ENCODE peak calls at places on chromosomes 12 and 14, in seven cellular contexts. One of them, this sample, is unnamed.

GRCh38 chr12:106358410-106359241 is 1.1 kb downstream of the POLR3B start:
- DNase-seq in lower leg skin: no peak
- DNase-seq in GM13977: no peak
- DNase-seq in hepatocyte: peak; percentile 73
- DNase-seq in activated gamma-delta T cell treated with anti-CD3 and anti-CD28 coated beads, Interleukin-2, amount 50 U/mL, for 16 hours: no peak
- DNase-seq in CD4-positive, alpha-beta T cell: no peak
- DNase-seq in ELF-1: peak; percentile 7
- DNase-seq in this sample: no peak

GRCh38 chr12:108301346-108301745 is 37.8 kb downstream of the CMKLR1 start:
- DNase-seq in lower leg skin: no peak
- DNase-seq in GM13977: no peak
- DNase-seq in hepatocyte: no peak
- DNase-seq in activated gamma-delta T cell treated with anti-CD3 and anti-CD28 coated beads, Interleukin-2, amount 50 U/mL, for 16 hours: no peak
- DNase-seq in CD4-positive, alpha-beta T cell: no peak
- DNase-seq in ELF-1: no peak
- DNase-seq in this sample: no peak

GRCh38 chr14:103227076-103227475 is 103.8 kb downstream of the TNFAIP2 start:
- DNase-seq in lower leg skin: no peak
- DNase-seq in GM13977: no peak
- DNase-seq in hepatocyte: no peak
- DNase-seq in activated gamma-delta T cell treated with anti-CD3 and anti-CD28 coated beads, Interleukin-2, amount 50 U/mL, for 16 hours: no peak
- DNase-seq in CD4-positive, alpha-beta T cell: no peak
- DNase-seq in ELF-1: no peak
- DNase-seq in this sample: no peak

GRCh38 chr12:96516472-96517417 is 27.4 kb downstream of the CFAP54 start:
- DNase-seq in lower leg skin: peak; percentile 95
- DNase-seq in GM13977: peak; percentile 54
- DNase-seq in hepatocyte: peak; percentile 82
- DNase-seq in activated gamma-delta T cell treated with anti-CD3 and anti-CD28 coated beads, Interleukin-2, amount 50 U/mL, for 16 hours: peak; percentile 76
- DNase-seq in CD4-positive, alpha-beta T cell: peak; percentile 85
- DNase-seq in ELF-1: peak; percentile 22
- DNase-seq in this sample: peak; percentile 75

GRCh38 chr14:93894992-93895391 is 32.2 kb upstream of the FAM181A start:
- DNase-seq in lower leg skin: no peak
- DNase-seq in GM13977: no peak
- DNase-seq in hepatocyte: no peak
- DNase-seq in activated gamma-delta T cell treated with anti-CD3 and anti-CD28 coated beads, Interleukin-2, amount 50 U/mL, for 16 hours: no peak
- DNase-seq in CD4-positive, alpha-beta T cell: no peak
- DNase-seq in ELF-1: peak; percentile 67
- DNase-seq in this sample: no peak

GRCh38 chr14:98203421-98203820 is 1068.6 kb downstream of the BCL11B start:
- DNase-seq in lower leg skin: no peak
- DNase-seq in GM13977: no peak
- DNase-seq in hepatocyte: peak; percentile 16
- DNase-seq in activated gamma-delta T cell treated with anti-CD3 and anti-CD28 coated beads, Interleukin-2, amount 50 U/mL, for 16 hours: no peak
- DNase-seq in CD4-positive, alpha-beta T cell: no peak
- DNase-seq in ELF-1: no peak
- DNase-seq in this sample: no peak

GRCh38 chr12:16675438-16675837 is 69.5 kb upstream of the LMO3 start:
- DNase-seq in lower leg skin: no peak
- DNase-seq in GM13977: no peak
- DNase-seq in hepatocyte: no peak
- DNase-seq in activated gamma-delta T cell treated with anti-CD3 and anti-CD28 coated beads, Interleukin-2, amount 50 U/mL, for 16 hours: no peak
- DNase-seq in CD4-positive, alpha-beta T cell: no peak
- DNase-seq in ELF-1: no peak
- DNase-seq in this sample: no peak

GRCh38 chr12:62900686-62901272 is 34.2 kb downstream of the PPM1H start:
- DNase-seq in lower leg skin: no peak
- DNase-seq in GM13977: no peak
- DNase-seq in hepatocyte: peak; percentile 44
- DNase-seq in activated gamma-delta T cell treated with anti-CD3 and anti-CD28 coated beads, Interleukin-2, amount 50 U/mL, for 16 hours: no peak
- DNase-seq in CD4-positive, alpha-beta T cell: no peak
- DNase-seq in ELF-1: no peak
- DNase-seq in this sample: peak; percentile 45

GRCh38 chr12:89051065-89051677 is 301.1 kb downstream of the DUSP6 start:
- DNase-seq in lower leg skin: no peak
- DNase-seq in GM13977: peak; percentile 51
- DNase-seq in hepatocyte: peak; percentile 68
- DNase-seq in activated gamma-delta T cell treated with anti-CD3 and anti-CD28 coated beads, Interleukin-2, amount 50 U/mL, for 16 hours: no peak
- DNase-seq in CD4-positive, alpha-beta T cell: no peak
- DNase-seq in ELF-1: no peak
- DNase-seq in this sample: peak; percentile 52

GRCh38 chr12:49801141-49802063 is 26.8 kb downstream of the NCKAP5L start:
- DNase-seq in lower leg skin: no peak
- DNase-seq in GM13977: no peak
- DNase-seq in hepatocyte: no peak
- DNase-seq in activated gamma-delta T cell treated with anti-CD3 and anti-CD28 coated beads, Interleukin-2, amount 50 U/mL, for 16 hours: no peak
- DNase-seq in CD4-positive, alpha-beta T cell: no peak
- DNase-seq in ELF-1: no peak
- DNase-seq in this sample: no peak

GRCh38 chr12:79085106-79085682 is 220.6 kb downstream of the SYT1 start:
- DNase-seq in lower leg skin: no peak
- DNase-seq in GM13977: no peak
- DNase-seq in hepatocyte: no peak
- DNase-seq in activated gamma-delta T cell treated with anti-CD3 and anti-CD28 coated beads, Interleukin-2, amount 50 U/mL, for 16 hours: no peak
- DNase-seq in CD4-positive, alpha-beta T cell: no peak
- DNase-seq in ELF-1: no peak
- DNase-seq in this sample: no peak

GRCh38 chr12:81492131-81492720 is 266.9 kb downstream of the PPFIA2 start:
- DNase-seq in lower leg skin: no peak
- DNase-seq in GM13977: no peak
- DNase-seq in hepatocyte: peak; percentile 15
- DNase-seq in activated gamma-delta T cell treated with anti-CD3 and anti-CD28 coated beads, Interleukin-2, amount 50 U/mL, for 16 hours: no peak
- DNase-seq in CD4-positive, alpha-beta T cell: no peak
- DNase-seq in ELF-1: no peak
- DNase-seq in this sample: no peak

GRCh38 chr12:114955414-114956014 is 271.5 kb upstream of the TBX3 start:
- DNase-seq in lower leg skin: no peak
- DNase-seq in GM13977: no peak
- DNase-seq in hepatocyte: peak; percentile 53
- DNase-seq in activated gamma-delta T cell treated with anti-CD3 and anti-CD28 coated beads, Interleukin-2, amount 50 U/mL, for 16 hours: no peak
- DNase-seq in CD4-positive, alpha-beta T cell: no peak
- DNase-seq in ELF-1: peak; percentile 20
- DNase-seq in this sample: no peak

GRCh38 chr14:39762576-39763401 is 330.6 kb upstream of the FBXO33 start:
- DNase-seq in lower leg skin: no peak
- DNase-seq in GM13977: no peak
- DNase-seq in hepatocyte: no peak
- DNase-seq in activated gamma-delta T cell treated with anti-CD3 and anti-CD28 coated beads, Interleukin-2, amount 50 U/mL, for 16 hours: no peak
- DNase-seq in CD4-positive, alpha-beta T cell: no peak
- DNase-seq in ELF-1: peak; percentile 61
- DNase-seq in this sample: no peak

GRCh38 chr12:70513441-70513840 is 123.8 kb downstream of the PTPRB start:
- DNase-seq in lower leg skin: no peak
- DNase-seq in GM13977: no peak
- DNase-seq in hepatocyte: no peak
- DNase-seq in activated gamma-delta T cell treated with anti-CD3 and anti-CD28 coated beads, Interleukin-2, amount 50 U/mL, for 16 hours: no peak
- DNase-seq in CD4-positive, alpha-beta T cell: no peak
- DNase-seq in ELF-1: no peak
- DNase-seq in this sample: no peak

GRCh38 chr14:55074662-55075061 is 23.2 kb downstream of the MAPK1IP1L start:
- DNase-seq in lower leg skin: no peak
- DNase-seq in GM13977: no peak
- DNase-seq in hepatocyte: no peak
- DNase-seq in activated gamma-delta T cell treated with anti-CD3 and anti-CD28 coated beads, Interleukin-2, amount 50 U/mL, for 16 hours: no peak
- DNase-seq in CD4-positive, alpha-beta T cell: no peak
- DNase-seq in ELF-1: no peak
- DNase-seq in this sample: no peak

GRCh38 chr14:28382460-28383220 is 383.9 kb upstream of the FOXG1 start:
- DNase-seq in lower leg skin: no peak
- DNase-seq in GM13977: no peak
- DNase-seq in hepatocyte: peak; percentile 27
- DNase-seq in activated gamma-delta T cell treated with anti-CD3 and anti-CD28 coated beads, Interleukin-2, amount 50 U/mL, for 16 hours: no peak
- DNase-seq in CD4-positive, alpha-beta T cell: no peak
- DNase-seq in ELF-1: no peak
- DNase-seq in this sample: peak; percentile 9

GRCh38 chr12:111454716-111455447 is 49.2 kb downstream of the SH2B3 start:
- DNase-seq in lower leg skin: peak; percentile 78
- DNase-seq in GM13977: no peak
- DNase-seq in hepatocyte: no peak
- DNase-seq in activated gamma-delta T cell treated with anti-CD3 and anti-CD28 coated beads, Interleukin-2, amount 50 U/mL, for 16 hours: no peak
- DNase-seq in CD4-positive, alpha-beta T cell: no peak
- DNase-seq in ELF-1: no peak
- DNase-seq in this sample: no peak

GRCh38 chr14:23121401-23121800 is 2.3 kb upstream of the CEBPE start:
- DNase-seq in lower leg skin: no peak
- DNase-seq in GM13977: peak; percentile 59
- DNase-seq in hepatocyte: peak; percentile 70
- DNase-seq in activated gamma-delta T cell treated with anti-CD3 and anti-CD28 coated beads, Interleukin-2, amount 50 U/mL, for 16 hours: no peak
- DNase-seq in CD4-positive, alpha-beta T cell: no peak
- DNase-seq in ELF-1: peak; percentile 71
- DNase-seq in this sample: no peak

GRCh38 chr12:28190321-28191017 is at the start of gene CCDC91:
- DNase-seq in lower leg skin: peak; percentile 98
- DNase-seq in GM13977: peak; percentile 87
- DNase-seq in hepatocyte: peak; percentile 93
- DNase-seq in activated gamma-delta T cell treated with anti-CD3 and anti-CD28 coated beads, Interleukin-2, amount 50 U/mL, for 16 hours: peak; percentile 76
- DNase-seq in CD4-positive, alpha-beta T cell: peak; percentile 88
- DNase-seq in ELF-1: peak; percentile 80
- DNase-seq in this sample: peak; percentile 90

GRCh38 chr12:75969768-75970167 is 61.8 kb downstream of the PHLDA1 start:
- DNase-seq in lower leg skin: no peak
- DNase-seq in GM13977: no peak
- DNase-seq in hepatocyte: no peak
- DNase-seq in activated gamma-delta T cell treated with anti-CD3 and anti-CD28 coated beads, Interleukin-2, amount 50 U/mL, for 16 hours: no peak
- DNase-seq in CD4-positive, alpha-beta T cell: no peak
- DNase-seq in ELF-1: peak; percentile 74
- DNase-seq in this sample: no peak

GRCh38 chr12:69345742-69346141 is 2.4 kb upstream of the LYZ start:
- DNase-seq in lower leg skin: no peak
- DNase-seq in GM13977: no peak
- DNase-seq in hepatocyte: no peak
- DNase-seq in activated gamma-delta T cell treated with anti-CD3 and anti-CD28 coated beads, Interleukin-2, amount 50 U/mL, for 16 hours: no peak
- DNase-seq in CD4-positive, alpha-beta T cell: no peak
- DNase-seq in ELF-1: no peak
- DNase-seq in this sample: no peak